ENCODE peak calls at places on chromosomes 4 and X, in four cellular contexts. One of them, this sample, is unnamed.

GRCh38 chr4:139988863-139989765 is 164.9 kb downstream of the MAML3 start:
- DNase-seq in ovary: peak; percentile 74
- DNase-seq in breast epithelium: peak; percentile 82
- DNase-seq in IMR-90: peak; percentile 97
- DNase-seq in this sample: no peak

GRCh38 chrX:40663880-40664630 is 16.7 kb upstream of the CXorf38 start:
- DNase-seq in ovary: no peak
- DNase-seq in breast epithelium: no peak
- DNase-seq in IMR-90: peak; percentile 33
- DNase-seq in this sample: peak; percentile 66

GRCh38 chrX:46407753-46408130 is 137.5 kb downstream of the ZNF674 start:
- DNase-seq in ovary: peak; percentile 26
- DNase-seq in breast epithelium: no peak
- DNase-seq in IMR-90: peak; percentile 31
- DNase-seq in this sample: no peak

GRCh38 chrX:3159995-3160715 is 118.9 kb downstream of the ARSF start:
- DNase-seq in ovary: no peak
- DNase-seq in breast epithelium: no peak
- DNase-seq in IMR-90: no peak
- DNase-seq in this sample: no peak

GRCh38 chr4:54541426-54542118 is 116.2 kb upstream of the KIT start:
- DNase-seq in ovary: no peak
- DNase-seq in breast epithelium: no peak
- DNase-seq in IMR-90: peak; percentile 54
- DNase-seq in this sample: no peak

GRCh38 chr4:104966349-104967033 is 180.2 kb upstream of the TET2 start:
- DNase-seq in ovary: no peak
- DNase-seq in breast epithelium: no peak
- DNase-seq in IMR-90: no peak
- DNase-seq in this sample: no peak

GRCh38 chr4:150720973-150721518 is 139.1 kb downstream of the MAB21L2 start:
- DNase-seq in ovary: no peak
- DNase-seq in breast epithelium: no peak
- DNase-seq in IMR-90: peak; percentile 4
- DNase-seq in this sample: no peak

GRCh38 chr4:22410645-22411247 is 105.1 kb downstream of the ADGRA3 start:
- DNase-seq in ovary: no peak
- DNase-seq in breast epithelium: no peak
- DNase-seq in IMR-90: peak; percentile 33
- DNase-seq in this sample: peak; percentile 2

GRCh38 chr4:143381171-143382118 is 44.8 kb downstream of the GAB1 start:
- DNase-seq in ovary: peak; percentile 84
- DNase-seq in breast epithelium: peak; percentile 82
- DNase-seq in IMR-90: peak; percentile 93
- DNase-seq in this sample: no peak

GRCh38 chr4:169270810-169271691 is at the start of gene SH3RF1:
- DNase-seq in ovary: peak; percentile 92
- DNase-seq in breast epithelium: peak; percentile 86
- DNase-seq in IMR-90: peak; percentile 82
- DNase-seq in this sample: peak; percentile 86

GRCh38 chr4:76738081-76738931 is 159.6 kb downstream of the SOWAHB start:
- DNase-seq in ovary: peak; percentile 34
- DNase-seq in breast epithelium: no peak
- DNase-seq in IMR-90: peak; percentile 92
- DNase-seq in this sample: no peak

GRCh38 chr4:119490335-119490734 is 138.3 kb downstream of the PDE5A start:
- DNase-seq in ovary: no peak
- DNase-seq in breast epithelium: no peak
- DNase-seq in IMR-90: peak; percentile 69
- DNase-seq in this sample: peak; percentile 2

GRCh38 chr4:130995988-130996387 is 1900.0 kb downstream of the C4orf33 start:
- DNase-seq in ovary: no peak
- DNase-seq in breast epithelium: no peak
- DNase-seq in IMR-90: no peak
- DNase-seq in this sample: no peak

GRCh38 chr4:6239486-6239885 is 30.2 kb upstream of the WFS1 start:
- DNase-seq in ovary: peak; percentile 8
- DNase-seq in breast epithelium: no peak
- DNase-seq in IMR-90: no peak
- DNase-seq in this sample: peak; percentile 26

GRCh38 chr4:84496356-84497219 is 2.5 kb downstream of the NKX6-1 start:
- DNase-seq in ovary: no peak
- DNase-seq in breast epithelium: no peak
- DNase-seq in IMR-90: no peak
- DNase-seq in this sample: peak; percentile 79

GRCh38 chr4:110631582-110632505 is 9.0 kb upstream of the PITX2 start:
- DNase-seq in ovary: no peak
- DNase-seq in breast epithelium: peak; percentile 53
- DNase-seq in IMR-90: peak; percentile 84
- DNase-seq in this sample: peak; percentile 92

GRCh38 chrX:95063554-95063953 is 1389.5 kb downstream of the FAM133A start:
- DNase-seq in ovary: no peak
- DNase-seq in breast epithelium: no peak
- DNase-seq in IMR-90: peak; percentile 11
- DNase-seq in this sample: no peak

GRCh38 chr4:32962100-32962499 is 2241.9 kb downstream of the PCDH7 start:
- DNase-seq in ovary: no peak
- DNase-seq in breast epithelium: no peak
- DNase-seq in IMR-90: no peak
- DNase-seq in this sample: no peak

GRCh38 chr4:83112678-83113428 is 1.7 kb downstream of the PLAC8 start:
- DNase-seq in ovary: no peak
- DNase-seq in breast epithelium: no peak
- DNase-seq in IMR-90: peak; percentile 12
- DNase-seq in this sample: no peak

DNA sequence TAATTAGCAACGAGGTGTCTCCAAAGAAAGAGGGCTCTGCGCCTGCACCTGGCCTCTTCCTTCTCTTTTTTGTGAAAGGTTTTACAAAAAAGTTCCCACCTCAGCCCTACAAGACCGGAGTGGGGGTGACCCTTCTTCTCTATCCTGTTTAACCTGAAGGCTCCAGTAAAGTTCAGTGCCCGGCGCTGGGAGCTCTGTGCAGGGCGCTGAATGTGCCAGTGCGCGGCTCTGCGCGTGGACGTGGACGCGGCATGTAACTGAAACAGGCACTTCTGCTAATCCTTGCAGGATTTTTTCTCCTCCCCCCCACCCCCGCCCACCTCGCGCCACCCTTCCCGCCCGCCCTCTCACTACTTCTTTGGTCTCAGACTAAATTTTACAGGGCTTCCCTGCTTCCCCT is 2.4 kb downstream of the GPR50 start:
- DNase-seq in ovary: no peak
- DNase-seq in breast epithelium: no peak
- DNase-seq in IMR-90: no peak
- DNase-seq in this sample: no peak
- H3K4me3 ChIP-seq in ovary: no peak overlapping the region
- H3K4me3 ChIP-seq in breast epithelium: no peak overlapping the region
- H3K4me3 ChIP-seq in IMR-90: no peak overlapping the region
- H3K4me3 ChIP-seq in this sample: peak overlapping the region; percentile 23

GRCh38 chrX:139762400-139763183 is 54.6 kb upstream of the MCF2 start:
- DNase-seq in ovary: peak; percentile 24
- DNase-seq in breast epithelium: no peak
- DNase-seq in IMR-90: peak; percentile 44
- DNase-seq in this sample: no peak
- H3K27me3 ChIP-seq in ovary: no peaks in the 10 kb centered on the region
- H3K27me3 ChIP-seq in breast epithelium: no peaks in the 10 kb centered on the region
- H3K27me3 ChIP-seq in IMR-90: no peaks in the 10 kb centered on the region
- H3K27me3 ChIP-seq in this sample: no peaks in the 10 kb centered on the region

GRCh38 chr4:17957689-17958088 is 63.9 kb downstream of the LCORL start:
- DNase-seq in ovary: no peak
- DNase-seq in breast epithelium: no peak
- DNase-seq in IMR-90: peak; percentile 37
- DNase-seq in this sample: no peak
- H3K36me3 ChIP-seq in ovary: no peaks in the 10 kb centered on the region
- H3K36me3 ChIP-seq in breast epithelium: peaks cover 3% of the 10 kb centered on the region
- H3K36me3 ChIP-seq in IMR-90: no peaks in the 10 kb centered on the region
- H3K36me3 ChIP-seq in this sample: no peaks in the 10 kb centered on the region

GRCh38 chr4:89434364-89434988 is 126.9 kb upstream of the GPRIN3 start:
- DNase-seq in ovary: no peak
- DNase-seq in breast epithelium: no peak
- DNase-seq in IMR-90: peak; percentile 35
- DNase-seq in this sample: peak; percentile 8

GRCh38 chr4:89439533-89439932 is 131.9 kb upstream of the GPRIN3 start:
- DNase-seq in ovary: no peak
- DNase-seq in breast epithelium: no peak
- DNase-seq in IMR-90: no peak
- DNase-seq in this sample: no peak

GRCh38 chr4:89438102-89438831 is 130.7 kb upstream of the GPRIN3 start:
- DNase-seq in ovary: no peak
- DNase-seq in breast epithelium: no peak
- DNase-seq in IMR-90: peak; percentile 49
- DNase-seq in this sample: peak; percentile 41
- H3K4me3 ChIP-seq in ovary: no peak overlapping the region
- H3K4me3 ChIP-seq in breast epithelium: no peak overlapping the region
- H3K4me3 ChIP-seq in IMR-90: no peak overlapping the region
- H3K4me3 ChIP-seq in this sample: no peak overlapping the region

GRCh38 chrX:23332888-23333821 is 1.5 kb upstream of the PTCHD1 start:
- DNase-seq in ovary: no peak
- DNase-seq in breast epithelium: no peak
- DNase-seq in IMR-90: no peak
- DNase-seq in this sample: peak; percentile 74

GRCh38 chrX:23334536-23334870 is at the start of gene PTCHD1:
- DNase-seq in ovary: no peak
- DNase-seq in breast epithelium: no peak
- DNase-seq in IMR-90: no peak
- DNase-seq in this sample: no peak

GRCh38 chrX:23332101-23332887 is 2.4 kb upstream of the PTCHD1 start:
- DNase-seq in ovary: no peak
- DNase-seq in breast epithelium: no peak
- DNase-seq in IMR-90: no peak
- DNase-seq in this sample: peak; percentile 69

GRCh38 chrX:23333842-23334535 is 660 bp upstream of the PTCHD1 start:
- DNase-seq in ovary: no peak
- DNase-seq in breast epithelium: no peak
- DNase-seq in IMR-90: no peak
- DNase-seq in this sample: peak; percentile 86

DNA sequence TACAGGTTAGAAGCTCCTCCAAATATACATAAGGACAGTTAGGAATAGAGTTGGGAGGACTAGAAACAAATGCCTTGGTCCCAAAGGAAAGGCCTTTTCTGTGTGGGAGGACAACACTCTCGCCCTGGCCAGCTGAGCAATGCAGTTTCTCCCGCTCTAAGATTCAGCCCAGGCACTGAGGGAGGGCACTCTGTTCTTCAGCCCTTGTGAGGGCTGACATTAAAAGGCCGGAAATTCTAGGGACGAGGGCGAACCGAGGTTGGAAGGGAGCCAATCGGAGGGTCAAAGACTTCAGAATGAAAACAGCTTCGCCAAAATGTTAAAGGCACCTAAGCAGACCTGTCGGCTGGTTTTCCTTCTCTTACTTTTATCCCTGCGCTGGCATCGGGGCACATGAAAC is 2.9 kb upstream of the PTCHD1 start:
- DNase-seq in ovary: no peak
- DNase-seq in breast epithelium: no peak
- DNase-seq in IMR-90: no peak
- DNase-seq in this sample: peak; percentile 48
- H3K27me3 ChIP-seq in ovary: no peaks in the 10 kb centered on the region
- H3K27me3 ChIP-seq in breast epithelium: no peaks in the 10 kb centered on the region
- H3K27me3 ChIP-seq in IMR-90: peaks cover 40% of the 10 kb centered on the region
- H3K27me3 ChIP-seq in this sample: peaks cover 19% of the 10 kb centered on the region